ENCODE peak calls at places on chromosomes 6 and 20, in eight cellular contexts. K is bronchial epithelial cell, S is astrocyte, M is omental fat pad, X is G401, L is adrenal gland, F is T follicular helper cell, W is activated T-cell treated with anti-CD3 and anti-CD28 coated beads for 48 hours. T is an unnamed sample.

GRCh38 chr6:29975561-29975907 is 33.2 kb downstream of the HLA-A start:
- DNase-seq in K (no peak), S (no peak), M (no peak), X (no peak), L (no peak), F (no peak), W (no peak), T (peak)

GRCh38 chr20:58994390-58995159 is 12.5 kb downstream of the CTSZ start:
- DNase-seq in K (no peak), S (no peak), M (no peak), X (no peak), L (no peak), F (no peak), W (no peak), T (no peak)

GRCh38 chr6:155274106-155274505 is 10.3 kb downstream of the CLDN20 start:
- DNase-seq in K (no peak), S (peak), M (no peak), X (no peak), L (no peak), F (no peak), W (no peak), T (no peak)

GRCh38 chr20:39645130-39645529 is 683.0 kb downstream of the DHX35 start:
- DNase-seq in K (no peak), S (no peak), M (no peak), X (no peak), L (no peak), F (no peak), W (no peak), T (no peak)

GRCh38 chr20:7375905-7376304 is 564.4 kb downstream of the HAO1 start:
- DNase-seq in K (peak), S (no peak), M (no peak), X (no peak), L (no peak), F (no peak), W (no peak), T (no peak)

GRCh38 chr20:45157977-45158376 is 16.7 kb upstream of the PI3 start:
- DNase-seq in K (peak), S (peak), M (no peak), X (no peak), L (no peak), F (no peak), W (no peak), T (no peak)

GRCh38 chr6:28597924-28598323 is 72.2 kb downstream of the GPX5 start:
- DNase-seq in K (no peak), S (no peak), M (no peak), X (peak), L (no peak), F (no peak), W (no peak), T (no peak)

GRCh38 chr6:116111552-116112528 is 11.2 kb downstream of the NT5DC1 start:
- DNase-seq in K (peak), S (no peak), M (no peak), X (peak), L (no peak), F (no peak), W (no peak), T (peak)

GRCh38 chr6:135250751-135251356 is 69.7 kb downstream of the MYB start:
- DNase-seq in K (no peak), S (no peak), M (no peak), X (no peak), L (no peak), F (no peak), W (no peak), T (no peak)

T was measured in body of pancreas.